ENCODE peak calls at places on chromosomes 7 and 10, in four cellular contexts. Q is endothelial cell, C is progenitor cell of endocrine pancreas, H is fibroblast of pulmonary artery. T is an unnamed sample.

GRCh38 chr10:3805227-3805790 is 20.3 kb upstream of the KLF6 start:
- DNase-seq in C (no peak), H (peak), Q (no peak), T (no peak)

GRCh38 chr7:87312215-87312865 is 33.1 kb upstream of the CROT start:
- DNase-seq in C (peak), Q (peak), H (peak), T (peak)

GRCh38 chr7:157825325-157825724 is 488.5 kb downstream of the DNAJB6 start:
- DNase-seq in C (no peak), Q (no peak), H (no peak), T (no peak)

GRCh38 chr10:18699849-18700554 is 40.8 kb downstream of the ARL5B start:
- DNase-seq in Q (no peak), C (no peak), H (no peak), T (no peak)

GRCh38 chr7:150855476-150856302 is 3.4 kb downstream of the AOC1 start:
- DNase-seq in C (no peak), H (no peak), Q (no peak), T (no peak)

GRCh38 chr7:100719523-100720319 is 547 bp upstream of the EPO start:
- DNase-seq in H (peak), C (no peak), Q (no peak), T (no peak)

GRCh38 chr10:4283841-4284610 is 499.0 kb upstream of the KLF6 start:
- DNase-seq in Q (no peak), H (peak), C (no peak), T (no peak)

GRCh38 chr7:2954433-2954853 is 89.2 kb downstream of the CARD11 start:
- DNase-seq in Q (no peak), C (no peak), H (no peak), T (no peak)

GRCh38 chr10:78664929-78665525 is 403.7 kb upstream of the ZMIZ1 start:
- DNase-seq in C (no peak), H (peak), Q (no peak), T (no peak)

GRCh38 chr7:68192941-68193340 is 1196.3 kb downstream of the TYW1 start:
- DNase-seq in C (no peak), H (no peak), Q (no peak), T (no peak)

GRCh38 chr7:100093925-100094486 is 5.2 kb downstream of the COPS6 start:
- DNase-seq in H (no peak), C (no peak), Q (no peak), T (no peak)

GRCh38 chr7:149714910-149715471 is 58.4 kb downstream of the ZNF467 start:
- DNase-seq in Q (no peak), C (no peak), H (no peak), T (no peak)

GRCh38 chr10:71396714-71397339 is at the start of gene CDH23:
- DNase-seq in Q (peak), H (no peak), C (no peak), T (peak)

GRCh38 chr7:136957391-136957790 is 88.9 kb downstream of the CHRM2 start:
- DNase-seq in Q (no peak), H (peak), C (no peak), T (no peak)

GRCh38 chr10:62341419-62341818 is 32.8 kb upstream of the ZNF365 start:
- DNase-seq in H (no peak), Q (no peak), C (no peak), T (no peak)

GRCh38 chr10:77463499-77463898 is 174.1 kb downstream of the KCNMA1 start:
- DNase-seq in C (no peak), Q (no peak), H (no peak), T (no peak)
- TF ChIP-seq CTCF in C (no peak), Q (no peak), H (no peak), T (no peak)

GRCh38 chr10:44463511-44464121 is 78.7 kb upstream of the CXCL12 start:
- DNase-seq in Q (no peak), C (no peak), H (peak), T (no peak)

GRCh38 chr10:44465430-44466115 is 80.7 kb upstream of the CXCL12 start:
- DNase-seq in Q (no peak), H (no peak), C (no peak), T (no peak)

GRCh38 chr10:44462338-44462914 is 77.5 kb upstream of the CXCL12 start:
- DNase-seq in H (no peak), Q (no peak), C (no peak), T (no peak)

GRCh38 chr10:44466236-44466635 is 81.3 kb upstream of the CXCL12 start:
- DNase-seq in C (no peak), Q (no peak), H (peak), T (no peak)

DNA sequence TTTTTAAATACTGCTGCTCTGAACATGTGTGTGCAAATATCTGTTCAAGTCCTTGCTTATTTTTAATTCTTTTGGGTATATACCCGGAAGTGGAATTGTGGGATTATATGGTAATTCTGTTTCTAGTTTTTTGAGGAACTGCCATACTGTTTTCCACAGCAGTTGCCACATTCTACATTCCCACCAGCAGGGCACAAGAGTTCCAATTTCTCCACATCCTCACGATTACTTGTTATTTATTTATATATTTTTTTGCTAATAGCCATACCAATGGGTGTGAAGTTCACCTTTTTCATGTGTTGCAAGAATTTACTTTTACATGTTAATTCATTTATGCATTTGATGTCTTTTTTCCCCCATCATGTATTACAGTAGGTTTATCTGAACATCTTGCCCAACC is 79.6 kb upstream of the CXCL12 start:
- DNase-seq in C (no peak), Q (no peak), H (no peak), T (no peak)
- TF ChIP-seq CTCF in C (peak), Q (peak), H (peak), T (peak)

DNA sequence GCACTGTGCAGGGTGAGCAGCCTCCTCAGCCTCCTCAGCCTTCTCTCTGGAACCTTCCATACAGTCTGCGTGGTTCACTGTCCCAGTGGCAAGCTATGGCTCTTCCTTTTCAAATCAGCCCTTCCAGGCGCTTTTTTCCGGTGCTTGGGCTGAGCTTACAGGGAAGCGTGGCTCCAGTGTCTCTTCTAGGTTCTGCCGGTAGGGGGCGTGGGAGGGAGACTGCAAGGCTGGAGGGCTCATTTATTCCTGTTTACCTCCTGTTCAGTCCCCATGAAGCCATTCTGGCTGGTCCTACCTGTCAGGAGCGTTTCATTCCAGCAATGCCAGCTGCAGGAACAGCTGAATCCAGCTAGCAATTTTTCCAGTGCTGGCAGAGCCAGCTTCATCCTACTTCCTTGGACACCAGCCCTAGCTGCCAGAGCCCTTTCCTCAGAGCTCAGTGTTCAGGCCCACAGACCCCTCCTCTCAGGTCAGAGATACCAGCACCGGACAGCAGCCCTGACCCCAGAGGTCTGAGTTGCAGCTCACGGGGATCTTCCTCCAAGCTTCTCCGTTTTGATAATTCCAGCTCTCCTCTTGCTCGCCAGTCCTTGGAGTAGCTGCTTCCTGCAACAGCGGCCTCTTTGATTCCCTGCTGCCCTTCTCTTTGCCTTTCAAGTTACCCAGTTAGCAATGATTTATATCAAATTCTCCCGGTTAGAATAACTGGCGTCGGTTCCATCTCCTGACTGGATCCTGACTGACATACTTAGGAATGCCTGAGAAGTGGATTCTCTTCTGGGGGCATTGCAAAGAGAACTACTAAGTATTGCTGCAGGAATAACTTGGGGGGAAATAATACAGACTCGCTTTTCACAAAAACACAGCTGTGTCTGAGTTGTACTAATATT is 129.8 kb downstream of the FRMD4A start:
- DNase-seq in Q (peak), C (peak), H (no peak), T (no peak)
- TF ChIP-seq CTCF in Q (peak), C (peak), H (peak), T (peak)

DNA sequence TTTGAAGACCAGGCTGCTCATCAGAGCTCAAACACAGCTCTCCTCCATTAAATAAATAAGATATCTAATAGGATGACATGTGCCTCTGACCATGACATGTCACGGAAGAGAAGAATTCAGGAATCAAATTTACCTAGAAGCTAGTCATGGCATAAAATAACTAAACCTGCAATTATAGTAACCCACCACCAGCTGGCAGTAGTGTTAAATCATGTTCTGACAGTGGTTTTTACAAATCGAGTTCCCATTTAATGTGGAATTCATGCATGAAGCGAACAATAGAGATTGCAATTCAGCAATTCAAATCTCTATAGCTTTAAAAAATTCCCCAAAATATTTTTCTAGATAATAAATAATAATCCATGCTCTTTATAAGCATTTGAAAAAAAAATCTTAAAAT is 74.6 kb upstream of the IKZF1 start:
- DNase-seq in H (peak), C (no peak), Q (no peak), T (no peak)
- TF ChIP-seq CTCF in H (peak), C (peak), Q (peak), T (peak)

GRCh38 chr7:26562841-26563240 is 271.2 kb downstream of the SNX10 start:
- DNase-seq in C (no peak), H (no peak), Q (no peak), T (no peak)
- TF ChIP-seq CTCF in C (no peak), H (no peak), Q (peak), T (peak)

GRCh38 chr10:55310143-55310542 is 509.1 kb upstream of the PCDH15 start:
- DNase-seq in Q (no peak), C (no peak), H (no peak), T (no peak)

DNA sequence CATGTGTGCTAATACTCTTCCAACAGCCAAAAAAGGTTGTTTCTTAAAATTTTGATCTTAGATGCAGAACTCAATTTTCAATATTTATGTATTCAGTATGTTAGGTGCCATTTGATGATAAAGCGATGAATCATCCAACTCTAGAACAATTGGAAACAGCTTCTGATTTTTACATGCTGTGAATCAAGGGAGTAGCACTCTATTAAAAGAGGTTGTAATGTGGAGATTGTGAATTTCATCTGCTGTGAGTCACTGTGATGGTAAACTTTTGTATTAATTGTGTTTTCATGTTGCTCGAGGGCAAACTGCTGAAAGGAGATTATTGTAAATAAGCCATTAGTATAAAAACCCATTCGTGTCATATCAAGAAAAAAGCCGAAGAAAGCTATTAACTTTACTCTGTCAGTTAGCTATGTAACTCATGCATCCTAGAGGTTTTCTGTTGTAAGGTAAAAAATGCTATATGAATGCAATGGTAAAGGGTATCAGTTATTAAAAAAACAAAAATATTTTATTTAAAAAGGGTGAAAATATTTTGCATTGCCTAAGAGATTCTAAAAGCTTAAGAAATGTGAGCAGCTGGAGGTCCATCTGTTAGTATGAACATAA is 510.9 kb upstream of the PCDH15 start:
- DNase-seq in C (no peak), H (no peak), Q (no peak), T (no peak)
- TF ChIP-seq CTCF in C (no peak), H (no peak), Q (no peak), T (no peak)

GRCh38 chr7:326845-327304 is 36.9 kb downstream of the FOXL3 start:
- DNase-seq in Q (no peak), C (no peak), H (peak), T (no peak)
- TF ChIP-seq CTCF in Q (no peak), C (peak), H (no peak), T (no peak)

T was measured in mesothelial cell of epicardium.